ENCODE peak calls at places on chromosomes 16 and 17, in six cellular contexts. One of them, this sample, is unnamed.

GRCh38 chr16:88570691-88571092 is 489 bp downstream of the ZC3H18 start:
- DNase-seq in NCI-H460: no peak
- DNase-seq in left ventricle myocardium inferior: no peak
- DNase-seq in kidney tubule cell: peak; percentile 37
- DNase-seq in NCI-H1092: no peak
- DNase-seq in DMS153: no peak
- DNase-seq in this sample: no peak

GRCh38 chr17:49849711-49850610 is 2.1 kb upstream of the TAC4 start:
- DNase-seq in left ventricle myocardium inferior: no peak
- DNase-seq in NCI-H1092: no peak
- DNase-seq in DMS153: no peak
- DNase-seq in kidney tubule cell: no peak
- DNase-seq in NCI-H460: no peak
- DNase-seq in this sample: no peak

GRCh38 chr17:79561486-79562116 is 49.2 kb downstream of the RBFOX3 start:
- DNase-seq in DMS153: no peak
- DNase-seq in NCI-H1092: no peak
- DNase-seq in left ventricle myocardium inferior: no peak
- DNase-seq in kidney tubule cell: no peak
- DNase-seq in NCI-H460: no peak
- DNase-seq in this sample: no peak

GRCh38 chr17:2881295-2881694 is 85.1 kb downstream of the RAP1GAP2 start:
- DNase-seq in NCI-H460: no peak
- DNase-seq in DMS153: no peak
- DNase-seq in kidney tubule cell: no peak
- DNase-seq in NCI-H1092: no peak
- DNase-seq in left ventricle myocardium inferior: no peak
- DNase-seq in this sample: no peak

GRCh38 chr17:57484081-57484666 is 227.9 kb downstream of the MSI2 start:
- DNase-seq in DMS153: no peak
- DNase-seq in kidney tubule cell: peak; percentile 9
- DNase-seq in NCI-H460: no peak
- DNase-seq in NCI-H1092: no peak
- DNase-seq in left ventricle myocardium inferior: no peak
- DNase-seq in this sample: no peak

GRCh38 chr17:79530361-79531105 is 80.3 kb downstream of the RBFOX3 start:
- DNase-seq in left ventricle myocardium inferior: no peak
- DNase-seq in kidney tubule cell: no peak
- DNase-seq in NCI-H460: no peak
- DNase-seq in DMS153: no peak
- DNase-seq in NCI-H1092: no peak
- DNase-seq in this sample: no peak

GRCh38 chr17:32461853-32462617 is 17.7 kb downstream of the PSMD11 start:
- DNase-seq in DMS153: no peak
- DNase-seq in kidney tubule cell: peak; percentile 64
- DNase-seq in NCI-H1092: peak; percentile 37
- DNase-seq in NCI-H460: peak; percentile 58
- DNase-seq in left ventricle myocardium inferior: no peak
- DNase-seq in this sample: peak; percentile 35

GRCh38 chr16:48608452-48608851 is 1.5 kb downstream of the N4BP1 start:
- DNase-seq in DMS153: no peak
- DNase-seq in kidney tubule cell: no peak
- DNase-seq in NCI-H1092: no peak
- DNase-seq in left ventricle myocardium inferior: no peak
- DNase-seq in NCI-H460: no peak
- DNase-seq in this sample: no peak

This sample was measured in heart left ventricle.